ENCODE peak calls at places on chromosomes 7 and 10, in nine cellular contexts. V, D, E, S, G, F, L, N and U are unnamed samples.
A peak's percentile ranks its signal among the peaks of the same experiment; 100 is the strongest.

GRCh38 chr10:70198696-70199466 is 28.6 kb upstream of the SAR1A start:
- DNase-seq in E (no peak), L (no peak), F (peak; percentile 40), D (no peak), N (no peak), V (no peak), S (no peak), G (no peak), U (no peak)

GRCh38 chr10:124097883-124098282 is 4.5 kb upstream of the CHST15 start:
- DNase-seq in E (no peak), L (no peak), V (no peak), G (peak; percentile 7), D (no peak), N (no peak), F (no peak), S (no peak), U (no peak)

GRCh38 chr7:121401896-121402295 is 5.8 kb upstream of the FAM3C start:
- DNase-seq in L (peak; percentile 6), D (no peak), S (peak; percentile 28), F (no peak), N (no peak), V (no peak), G (peak; percentile 15), E (no peak), U (no peak)

GRCh38 chr7:80078159-80078731 is 56.4 kb upstream of the GNAI1 start:
- DNase-seq in E (no peak), N (no peak), G (no peak), F (peak; percentile 36), V (peak; percentile 15), S (no peak), L (peak; percentile 26), D (no peak), U (no peak)

GRCh38 chr7:30694218-30694745 is 12.0 kb upstream of the CRHR2 start:
- DNase-seq in E (no peak), S (no peak), V (no peak), D (no peak), F (no peak), L (no peak), N (no peak), G (no peak), U (peak; percentile 39)

GRCh38 chr10:18545626-18546025 is 105.8 kb downstream of the NSUN6 start:
- DNase-seq in G (no peak), S (no peak), V (no peak), E (no peak), L (peak; percentile 28), F (peak; percentile 19), N (no peak), D (no peak), U (no peak)

GRCh38 chr10:67127441-67127840 is 201.6 kb downstream of the LRRTM3 start:
- DNase-seq in L (no peak), N (no peak), V (no peak), E (no peak), F (no peak), S (no peak), D (no peak), G (no peak), U (no peak)

GRCh38 chr7:155217629-155218028 is 80.0 kb upstream of the INSIG1 start:
- DNase-seq in V (no peak), G (no peak), E (no peak), S (no peak), D (no peak), N (peak; percentile 44), F (no peak), L (no peak), U (no peak)

GRCh38 chr7:120089968-120090367 is 183.0 kb upstream of the KCND2 start:
- DNase-seq in E (no peak), N (peak; percentile 31), G (no peak), L (peak; percentile 48), F (peak; percentile 45), S (no peak), V (no peak), D (peak; percentile 28), U (peak; percentile 9)

GRCh38 chr10:17655567-17656146 is 11.7 kb downstream of the STAM start:
- DNase-seq in F (no peak), V (no peak), G (no peak), S (no peak), L (no peak), D (no peak), N (peak; percentile 76), E (no peak), U (peak; percentile 67)

GRCh38 chr7:43768201-43768893 is 9.9 kb downstream of the BLVRA start:
- DNase-seq in S (no peak), N (no peak), E (no peak), F (no peak), G (no peak), L (no peak), V (no peak), D (no peak), U (no peak)

GRCh38 chr7:114865564-114865963 is 56.3 kb upstream of the MDFIC start:
- DNase-seq in S (peak; percentile 62), V (peak; percentile 6), L (peak; percentile 79), D (peak; percentile 52), G (peak; percentile 46), N (peak; percentile 80), F (peak; percentile 81), E (no peak), U (peak; percentile 8)

GRCh38 chr10:13105184-13105583 is 5.2 kb downstream of the OPTN start:
- DNase-seq in S (peak; percentile 32), V (no peak), F (no peak), G (no peak), D (no peak), L (peak; percentile 27), E (no peak), N (no peak), U (peak; percentile 17)

GRCh38 chr7:34155225-34155908 is 250.0 kb downstream of the BMPER start:
- DNase-seq in E (no peak), F (peak; percentile 97), D (no peak), G (no peak), N (no peak), V (peak; percentile 24), L (peak; percentile 97), S (peak; percentile 92), U (no peak)

GRCh38 chr10:91319336-91319735 is 90.8 kb upstream of the HECTD2 start:
- DNase-seq in D (no peak), S (no peak), L (no peak), V (no peak), N (no peak), F (no peak), E (no peak), G (no peak), U (no peak)

GRCh38 chr7:151436446-151437162 is 3.3 kb downstream of the CRYGN start:
- DNase-seq in L (no peak), F (no peak), E (no peak), S (no peak), G (no peak), V (no peak), D (no peak), N (no peak), U (no peak)

GRCh38 chr10:103111031-103111917 is 81.8 kb downstream of the NT5C2 start:
- DNase-seq in V (no peak), N (peak; percentile 86), L (peak; percentile 40), F (peak; percentile 57), G (no peak), E (peak; percentile 5), D (no peak), S (peak; percentile 22), U (peak; percentile 15)